ENCODE peak calls at places on chromosomes 16 and 17, in seven cellular contexts. H is NCI-H774; M is neural progenitor cell; Q is testis; D is tibial artery; U is activated naive CD4-positive, alpha-beta T cell treated with anti-CD3 and anti-CD28 coated beads, Interleukin-2, amount 50 U/mL, for 16 hours; A is Ammon's horn. Y is an unnamed sample.

GRCh38 chr16:7268182-7268581 is 64.5 kb upstream of the RBFOX1 start:
- DNase-seq in H (peak; percentile 39), M (peak; percentile 64), Q (peak; percentile 43), D (no peak), U (no peak), A (peak; percentile 48), Y (no peak)

GRCh38 chr17:40331743-40332641 is 23.0 kb downstream of the RARA start:
- DNase-seq in H (no peak), M (no peak), Q (peak; percentile 92), D (peak; percentile 98), U (no peak), A (peak; percentile 75), Y (peak; percentile 96)

GRCh38 chr17:61205931-61206330 is 193.7 kb upstream of the TBX2 start:
- DNase-seq in H (no peak), M (no peak), Q (no peak), D (no peak), U (no peak), A (no peak), Y (no peak)

GRCh38 chr16:56939801-56940200 is 7.9 kb downstream of the HERPUD1 start:
- DNase-seq in H (peak; percentile 40), M (no peak), Q (no peak), D (peak; percentile 23), U (no peak), A (no peak), Y (no peak)

GRCh38 chr17:31508310-31509094 is 117.0 kb downstream of the RAB11FIP4 start:
- DNase-seq in H (no peak), M (peak; percentile 36), Q (no peak), D (no peak), U (peak; percentile 50), A (no peak), Y (no peak)

GRCh38 chr17:48024149-48025039 is 13.2 kb downstream of the COPZ2 start:
- DNase-seq in H (peak; percentile 62), M (peak; percentile 77), Q (no peak), D (peak; percentile 77), U (peak; percentile 31), A (peak; percentile 54), Y (no peak)

GRCh38 chr17:40779181-40779909 is 3.0 kb downstream of the KRT27 start:
- DNase-seq in H (peak; percentile 33), M (no peak), Q (no peak), D (no peak), U (peak; percentile 38), A (no peak), Y (no peak)

GRCh38 chr16:69520800-69521602 is 44.8 kb upstream of the NFAT5 start:
- DNase-seq in H (no peak), M (no peak), Q (no peak), D (no peak), U (no peak), A (no peak), Y (no peak)

GRCh38 chr16:27237229-27238015 is 31.1 kb downstream of the NSMCE1 start:
- DNase-seq in H (no peak), M (peak; percentile 18), Q (no peak), D (peak; percentile 62), U (peak; percentile 84), A (no peak), Y (no peak)

GRCh38 chr16:75727221-75727620 is 931 bp upstream of the CPHXL start:
- DNase-seq in H (no peak), M (no peak), Q (no peak), D (no peak), U (no peak), A (no peak), Y (no peak)

GRCh38 chr17:2937331-2938003 is 125.9 kb downstream of the OR1D5 start:
- DNase-seq in H (no peak), M (no peak), Q (no peak), D (no peak), U (no peak), A (no peak), Y (no peak)

GRCh38 chr17:79023886-79024771 is at the start of gene C1QTNF1:
- DNase-seq in H (no peak), M (peak; percentile 86), Q (peak; percentile 52), D (peak; percentile 84), U (peak; percentile 49), A (no peak), Y (peak; percentile 77)

GRCh38 chr17:43528319-43528987 is 17.7 kb downstream of the ETV4 start:
- DNase-seq in H (no peak), M (no peak), Q (peak; percentile 92), D (no peak), U (no peak), A (no peak), Y (no peak)

GRCh38 chr17:17605747-17606083 is 14.2 kb upstream of the PEMT start:
- DNase-seq in H (no peak), M (no peak), Q (no peak), D (no peak), U (no peak), A (no peak), Y (no peak)

GRCh38 chr16:50981951-50982350 is 169.1 kb downstream of the SALL1 start:
- DNase-seq in H (no peak), M (no peak), Q (no peak), D (no peak), U (no peak), A (no peak), Y (no peak)

GRCh38 chr17:72702998-72703397 is 389.5 kb downstream of the SLC39A11 start:
- DNase-seq in H (no peak), M (no peak), Q (no peak), D (no peak), U (no peak), A (no peak), Y (no peak)

GRCh38 chr17:79977711-79978544 is 57.7 kb downstream of the TBC1D16 start:
- DNase-seq in H (no peak), M (no peak), Q (no peak), D (peak; percentile 57), U (no peak), A (peak; percentile 52), Y (no peak)

GRCh38 chr17:74429604-74430384 is 2.1 kb upstream of the GPRC5C start:
- DNase-seq in H (no peak), M (peak; percentile 49), Q (peak; percentile 60), D (no peak), U (no peak), A (no peak), Y (no peak)

Y was measured in cardiac septum.